ENCODE peak calls at places on chromosomes 4 and X, in five cellular contexts. B, M, X, T and I are unnamed samples.

GRCh38 chr4:144557404-144557803 is 88.6 kb upstream of the HHIP start:
- DNase-seq in X (no peak), T (no peak), M (no peak), B (no peak), I (no peak)

GRCh38 chr4:110616162-110617062 is 6.5 kb downstream of the PITX2 start:
- DNase-seq in T (no peak), M (no peak), B (no peak), X (no peak), I (no peak)

GRCh38 chr4:15778191-15778741 is at the start of gene CD38:
- DNase-seq in B (peak; percentile 42), T (peak; percentile 65), M (no peak), X (peak; percentile 66), I (peak; percentile 75)

GRCh38 chr4:184355111-184355604 is 119.2 kb downstream of the IRF2 start:
- DNase-seq in X (no peak), B (no peak), T (no peak), M (no peak), I (peak; percentile 52)

GRCh38 chr4:101806914-101807313 is 16.4 kb downstream of the BANK1 start:
- DNase-seq in T (no peak), M (no peak), X (peak; percentile 30), B (peak; percentile 11), I (peak; percentile 55)

GRCh38 chr4:112767386-112767785 is 130.4 kb downstream of the LARP7 start:
- DNase-seq in B (no peak), M (no peak), X (no peak), T (no peak), I (no peak)

GRCh38 chrX:30951003-30951402 is 61.9 kb upstream of the TAB3 start:
- DNase-seq in X (no peak), M (no peak), B (no peak), T (no peak), I (no peak)

GRCh38 chrX:8815460-8816065 is 14.4 kb upstream of the FAM9A start:
- DNase-seq in T (peak; percentile 3), X (peak; percentile 40), M (no peak), B (peak; percentile 63), I (peak; percentile 32)

GRCh38 chr4:163697121-163697520 is 202.6 kb downstream of the TMA16 start:
- DNase-seq in M (no peak), B (no peak), T (no peak), X (no peak), I (no peak)

GRCh38 chrX:110226931-110227330 is 91.0 kb downstream of the AMMECR1 start:
- DNase-seq in X (no peak), B (no peak), M (no peak), T (no peak), I (no peak)

GRCh38 chrX:116114999-116115398 is 55.5 kb upstream of the AGTR2 start:
- DNase-seq in M (no peak), B (no peak), X (no peak), T (no peak), I (no peak)

GRCh38 chrX:150446151-150446550 is 83.0 kb downstream of the MAMLD1 start:
- DNase-seq in T (no peak), B (no peak), X (no peak), M (no peak), I (no peak)

GRCh38 chrX:79095441-79096338 is 48.8 kb upstream of the GPR174 start:
- DNase-seq in X (no peak), M (no peak), B (no peak), T (no peak), I (no peak)

GRCh38 chrX:10884246-10884645 is 226.9 kb upstream of the HCCS start:
- DNase-seq in X (no peak), T (no peak), B (no peak), M (no peak), I (no peak)

GRCh38 chrX:48458711-48459110 is 11.3 kb downstream of the SLC38A5 start:
- DNase-seq in X (no peak), M (no peak), T (no peak), B (no peak), I (peak; percentile 6)

GRCh38 chr4:25861951-25862410 is 807 bp downstream of the SEL1L3 start:
- DNase-seq in B (peak; percentile 37), X (peak; percentile 63), M (peak; percentile 13), T (peak; percentile 48), I (peak; percentile 50)

GRCh38 chrX:106874075-106874474 is 29.1 kb downstream of the RIPPLY1 start:
- DNase-seq in M (no peak), T (no peak), X (peak; percentile 14), B (peak; percentile 7), I (peak; percentile 9)

GRCh38 chr4:185119927-185120630 is 23.0 kb upstream of the SLC25A4 start:
- DNase-seq in T (no peak), M (no peak), B (no peak), X (no peak), I (no peak)

GRCh38 chr4:54659213-54660144 is 1.7 kb downstream of the KIT start:
- DNase-seq in X (no peak), B (peak; percentile 29), M (no peak), T (no peak), I (peak; percentile 22)